ENCODE peak calls at places on chromosome 12, in nine cellular contexts. U is HEK293T, J is GM04503, K is testis, G is kidney glomerular epithelial cell, Y is nucleus accumbens, Z is RPMI7951, R is heart right ventricle, P is NCI-H2107. I is an unnamed sample.

GRCh38 chr12:106981781-106982180 is 5.2 kb downstream of the MTERF2 start:
- DNase-seq in U (no peak), J (no peak), K (no peak), G (no peak), Y (no peak), Z (no peak), R (no peak), P (no peak), I (no peak)

GRCh38 chr12:105725054-105725453 is 394.6 kb downstream of the C12orf75 start:
- DNase-seq in U (no peak), J (no peak), K (no peak), G (no peak), Y (no peak), Z (no peak), R (no peak), P (no peak), I (no peak)

GRCh38 chr12:53378705-53379388 is 1.1 kb upstream of the SP1 start:
- DNase-seq in U (no peak), J (no peak), K (no peak), G (no peak), Y (no peak), Z (no peak), R (no peak), P (no peak), I (no peak)

GRCh38 chr12:119822046-119822445 is 55.1 kb downstream of the CIT start:
- DNase-seq in U (no peak), J (no peak), K (no peak), G (no peak), Y (no peak), Z (no peak), R (no peak), P (no peak), I (no peak)

GRCh38 chr12:106139422-106140141 is 828 bp upstream of the NUAK1 start:
- DNase-seq in U (peak), J (no peak), K (peak), G (peak), Y (peak), Z (peak), R (peak), P (peak), I (peak)

GRCh38 chr12:117085318-117085947 is 13.8 kb downstream of the TESC start:
- DNase-seq in U (no peak), J (no peak), K (no peak), G (no peak), Y (no peak), Z (no peak), R (no peak), P (no peak), I (no peak)

GRCh38 chr12:3492868-3493224 is 1.8 kb downstream of the PRMT8 start:
- DNase-seq in U (no peak), J (no peak), K (no peak), G (no peak), Y (no peak), Z (no peak), R (no peak), P (no peak), I (no peak)

GRCh38 chr12:132807295-132808222 is 21.1 kb downstream of the GOLGA3 start:
- DNase-seq in U (peak), J (no peak), K (no peak), G (no peak), Y (no peak), Z (no peak), R (no peak), P (no peak), I (no peak)

GRCh38 chr12:91978143-91978542 is 167.5 kb downstream of the BTG1 start:
- DNase-seq in U (no peak), J (no peak), K (no peak), G (no peak), Y (no peak), Z (no peak), R (no peak), P (no peak), I (no peak)

GRCh38 chr12:68487721-68488309 is 122.9 kb upstream of the RAP1B start:
- DNase-seq in U (no peak), J (no peak), K (no peak), G (no peak), Y (no peak), Z (no peak), R (no peak), P (no peak), I (no peak)

GRCh38 chr12:130126023-130126432 is 36.2 kb upstream of the FZD10 start:
- DNase-seq in U (no peak), J (no peak), K (no peak), G (no peak), Y (no peak), Z (no peak), R (peak), P (no peak), I (no peak)

I was measured in neural crest cell.